ENCODE peak calls at places on chromosome 20, in six cellular contexts. K, O, Y, Q, C and N are unnamed samples.

GRCh38 chr20:23092409-23092756 is 6.3 kb upstream of the CD93 start:
- DNase-seq in K (no peak), O (peak), Y (no peak), Q (no peak), C (no peak), N (no peak)

GRCh38 chr20:25009218-25010145 is 16.9 kb upstream of the APMAP start:
- DNase-seq in K (no peak), O (no peak), Y (peak), Q (no peak), C (peak), N (no peak)

GRCh38 chr20:1423625-1424106 is 30.8 kb upstream of the FKBP1A start:
- DNase-seq in K (peak), O (peak), Y (no peak), Q (peak), C (peak), N (no peak)

GRCh38 chr20:41356951-41357350 is 9.7 kb downstream of the EMILIN3 start:
- DNase-seq in K (no peak), O (no peak), Y (no peak), Q (no peak), C (no peak), N (no peak)

GRCh38 chr20:57513199-57513598 is 11.7 kb downstream of the CTCFL start:
- DNase-seq in K (no peak), O (no peak), Y (no peak), Q (no peak), C (no peak), N (no peak)

GRCh38 chr20:23655551-23656211 is 17.9 kb upstream of the CST3 start:
- DNase-seq in K (no peak), O (no peak), Y (peak), Q (no peak), C (no peak), N (no peak)

GRCh38 chr20:57540889-57541288 is 15.9 kb upstream of the CTCFL start:
- DNase-seq in K (no peak), O (no peak), Y (no peak), Q (no peak), C (no peak), N (no peak)

GRCh38 chr20:52473171-52473570 is 281.6 kb upstream of the ZFP64 start:
- DNase-seq in K (no peak), O (no peak), Y (no peak), Q (no peak), C (no peak), N (no peak)

DNA sequence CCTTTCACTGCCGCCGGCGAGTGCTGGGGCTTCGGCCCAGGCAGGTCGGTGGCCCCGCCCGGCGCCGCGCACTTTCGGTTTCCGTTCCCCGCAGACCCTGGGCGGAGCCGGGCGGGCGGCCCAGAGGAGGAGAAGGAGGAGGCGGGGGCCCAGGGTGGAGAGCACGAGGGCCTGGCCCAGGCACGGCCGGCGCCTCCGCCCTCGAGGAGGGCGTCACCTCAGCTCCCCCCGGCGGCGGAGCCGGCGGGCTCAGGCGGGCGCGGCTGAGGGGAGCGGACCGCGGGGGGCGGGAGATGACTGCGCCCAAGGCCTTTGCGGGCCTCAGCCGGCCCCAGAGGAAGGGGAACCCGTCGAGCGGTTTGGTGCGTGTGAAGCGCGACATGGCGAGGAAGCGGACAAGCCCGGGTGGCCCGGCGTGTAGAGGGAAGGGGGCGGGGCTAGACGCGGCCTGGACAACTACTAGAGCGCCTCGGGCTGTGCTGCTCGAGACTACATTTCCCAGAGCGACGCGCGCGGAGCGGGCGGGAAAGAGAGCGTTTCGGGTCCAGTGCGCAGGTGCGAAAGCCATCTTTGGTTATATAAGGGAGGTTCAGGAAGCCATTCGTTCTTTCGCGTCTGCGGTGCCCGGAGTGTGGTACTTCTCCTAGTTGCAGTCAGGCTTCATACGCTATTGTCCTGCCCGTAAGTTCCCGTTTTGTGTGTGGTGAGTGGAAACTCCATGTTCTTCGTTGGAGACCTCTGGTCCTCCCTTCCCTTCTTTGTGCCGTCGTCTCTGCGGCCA is at the start of gene ZNFX1:
- DNase-seq in K (peak), O (peak), Y (peak), Q (peak), C (peak), N (peak)
- TF ChIP-seq CTCF in K (no peak), O (no peak), Y (no peak), Q (no peak), C (no peak), N (no peak)

DNA sequence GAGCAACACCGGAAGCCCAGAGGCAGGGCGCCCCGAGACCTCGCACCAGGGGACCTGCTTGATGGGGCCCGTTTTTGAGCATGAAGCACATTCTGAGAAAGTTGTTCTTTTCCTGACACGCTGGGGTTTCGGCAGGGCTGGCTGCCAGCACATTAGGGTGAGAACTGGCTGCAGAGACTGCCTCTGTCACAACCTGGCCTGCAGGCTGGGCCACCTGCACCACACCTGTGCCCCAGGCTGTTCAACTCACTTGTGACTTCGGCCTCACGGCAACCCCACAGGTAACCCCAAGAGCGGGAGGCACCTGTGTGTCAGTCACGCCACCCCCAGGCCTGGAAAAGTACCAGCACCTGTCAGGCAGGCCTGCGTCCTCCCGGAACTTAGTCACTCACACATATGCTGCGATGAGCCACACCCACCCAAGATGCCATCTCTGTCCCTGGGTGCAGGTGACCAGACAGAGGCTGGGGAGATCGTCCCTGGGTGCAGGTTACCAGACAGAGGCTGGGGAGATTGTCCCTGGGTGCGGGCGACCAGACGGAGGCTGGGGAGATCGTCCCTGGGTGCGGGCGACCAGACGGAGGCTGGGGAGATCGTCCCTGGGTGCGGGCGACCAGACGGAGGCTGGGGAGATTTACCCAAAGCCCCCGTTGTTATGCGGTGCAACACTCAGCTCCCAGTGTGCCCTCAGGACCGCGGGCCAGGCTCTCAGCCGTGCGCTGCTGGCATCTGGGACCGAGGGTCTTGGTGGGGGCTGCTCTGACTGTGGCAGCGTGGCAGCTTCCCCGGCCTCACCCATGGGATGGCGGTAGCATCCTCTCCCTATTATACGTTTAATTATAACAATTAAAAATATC is 82.5 kb upstream of the BHLHE23 start:
- DNase-seq in K (no peak), O (no peak), Y (no peak), Q (no peak), C (peak), N (no peak)
- TF ChIP-seq CTCF in K (no peak), O (no peak), Y (no peak), Q (no peak), C (no peak), N (no peak)

GRCh38 chr20:62179162-62179504 is 3.7 kb upstream of the MTG2 start:
- DNase-seq in K (no peak), O (no peak), Y (no peak), Q (no peak), C (no peak), N (no peak)

GRCh38 chr20:62186096-62186426 is 3.2 kb downstream of the MTG2 start:
- DNase-seq in K (no peak), O (no peak), Y (no peak), Q (no peak), C (no peak), N (no peak)

GRCh38 chr20:62183426-62184142 is 756 bp downstream of the MTG2 start:
- DNase-seq in K (no peak), O (peak), Y (no peak), Q (no peak), C (no peak), N (no peak)

GRCh38 chr20:62181808-62182207 is 1.0 kb upstream of the MTG2 start:
- DNase-seq in K (no peak), O (no peak), Y (no peak), Q (no peak), C (no peak), N (no peak)

DNA sequence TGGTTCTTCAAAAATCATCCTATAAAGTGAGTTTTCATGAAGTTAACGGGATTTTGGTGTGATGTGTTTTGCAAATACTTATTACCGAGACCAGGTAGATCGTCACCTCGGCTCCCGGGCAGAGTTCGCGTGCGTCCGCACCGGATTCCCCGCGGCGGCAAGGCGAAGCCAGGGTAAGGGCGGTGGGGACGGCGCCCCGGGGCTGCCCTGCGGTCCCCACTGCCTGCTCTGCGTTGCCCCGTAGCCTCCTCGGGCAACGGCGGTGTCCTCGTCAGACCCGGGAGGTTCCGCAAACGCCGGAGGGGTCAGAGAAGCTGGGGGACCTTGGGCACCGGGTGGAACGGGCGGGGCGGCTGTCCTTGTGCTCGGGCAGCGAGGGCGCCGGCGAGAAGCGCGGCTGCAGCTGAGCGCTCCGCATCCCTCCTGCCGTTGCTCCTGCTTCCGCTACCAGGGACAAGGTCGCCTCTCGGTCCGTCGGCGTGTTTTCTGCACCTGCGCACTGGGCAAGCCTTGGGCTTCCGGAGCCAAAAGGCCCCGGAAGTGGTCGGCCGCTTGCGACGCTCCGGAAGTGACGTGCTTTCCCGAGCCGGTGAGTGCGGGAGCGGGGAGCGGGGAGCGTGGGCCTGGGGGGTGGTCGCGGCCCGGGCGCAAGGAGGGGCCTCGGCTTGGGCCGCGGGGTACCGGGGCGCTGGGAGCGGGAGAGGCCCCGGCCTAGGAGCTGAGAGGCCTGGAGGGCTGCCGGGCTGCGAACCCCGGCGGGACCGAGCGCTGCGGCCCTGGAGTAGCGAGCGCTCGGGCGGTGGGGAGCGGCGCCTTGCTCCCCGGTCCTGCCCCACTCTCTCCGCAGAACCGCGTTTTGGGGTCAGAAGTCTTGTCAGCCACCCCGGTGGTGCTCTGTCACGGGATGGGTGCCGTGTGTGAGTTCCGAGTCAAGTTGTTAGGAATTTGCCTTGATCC is at the start of gene MTG2:
- DNase-seq in K (peak), O (peak), Y (peak), Q (peak), C (peak), N (peak)
- TF ChIP-seq CTCF in K (no peak), O (peak), Y (no peak), Q (no peak), C (no peak), N (no peak)

GRCh38 chr20:63754008-63754407 is 14.4 kb downstream of the SLC2A4RG start:
- DNase-seq in K (no peak), O (no peak), Y (no peak), Q (no peak), C (no peak), N (no peak)

GRCh38 chr20:63753381-63753780 is 13.8 kb downstream of the SLC2A4RG start:
- DNase-seq in K (no peak), O (no peak), Y (no peak), Q (no peak), C (no peak), N (no peak)

GRCh38 chr20:63751471-63752271 is 12.1 kb downstream of the SLC2A4RG start:
- DNase-seq in K (no peak), O (no peak), Y (no peak), Q (no peak), C (peak), N (no peak)

GRCh38 chr20:63750807-63751470 is 11.4 kb downstream of the SLC2A4RG start:
- DNase-seq in K (no peak), O (no peak), Y (no peak), Q (no peak), C (no peak), N (no peak)

GRCh38 chr20:63752411-63753101 is 13.0 kb downstream of the SLC2A4RG start:
- DNase-seq in K (no peak), O (no peak), Y (no peak), Q (no peak), C (no peak), N (no peak)
- TF ChIP-seq CTCF in K (no peak), O (no peak), Y (no peak), Q (no peak), C (no peak), N (no peak)

GRCh38 chr20:32516583-32516982 is 68.5 kb downstream of the NOL4L start:
- DNase-seq in K (no peak), O (no peak), Y (no peak), Q (no peak), C (no peak), N (no peak)

GRCh38 chr20:32514760-32515159 is 70.4 kb downstream of the NOL4L start:
- DNase-seq in K (no peak), O (no peak), Y (no peak), Q (no peak), C (no peak), N (no peak)

GRCh38 chr20:32516985-32517873 is 67.9 kb downstream of the NOL4L start:
- DNase-seq in K (no peak), O (peak), Y (no peak), Q (no peak), C (no peak), N (no peak)

GRCh38 chr20:32517914-32518592 is 67.1 kb downstream of the NOL4L start:
- DNase-seq in K (no peak), O (no peak), Y (no peak), Q (no peak), C (no peak), N (no peak)

DNA sequence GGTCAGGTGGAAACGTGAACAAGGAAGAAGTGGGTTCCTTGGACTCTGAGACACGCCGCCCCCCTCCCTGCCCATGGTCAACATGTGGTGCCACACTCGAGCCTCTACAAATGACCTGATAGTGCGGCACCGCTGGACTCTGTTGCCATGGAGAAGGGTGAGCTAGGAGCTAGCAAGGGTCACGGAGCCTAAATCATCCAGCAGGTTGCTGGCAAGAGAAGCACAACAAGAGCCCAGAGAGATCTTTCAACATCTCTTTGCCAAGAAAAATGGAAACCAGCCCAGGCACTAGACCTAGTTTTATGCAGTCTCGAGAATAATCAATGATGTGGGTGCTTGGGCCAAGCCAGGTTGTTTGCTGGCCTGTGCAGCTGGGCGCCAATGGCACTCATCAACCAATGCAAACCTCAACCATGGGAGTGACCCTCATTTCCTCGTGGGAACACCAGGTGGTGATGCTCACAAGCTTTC is 69.5 kb downstream of the NOL4L start:
- DNase-seq in K (no peak), O (no peak), Y (no peak), Q (no peak), C (no peak), N (no peak)
- TF ChIP-seq CTCF in K (no peak), O (no peak), Y (no peak), Q (no peak), C (no peak), N (no peak)

GRCh38 chr20:13770141-13770540 is 14.6 kb downstream of the ESF1 start:
- DNase-seq in K (no peak), O (no peak), Y (no peak), Q (no peak), C (no peak), N (no peak)

GRCh38 chr20:13775867-13776266 is 8.9 kb downstream of the ESF1 start:
- DNase-seq in K (no peak), O (no peak), Y (no peak), Q (no peak), C (no peak), N (no peak)

GRCh38 chr20:13772529-13772928 is 12.2 kb downstream of the ESF1 start:
- DNase-seq in K (no peak), O (no peak), Y (no peak), Q (no peak), C (no peak), N (no peak)

GRCh38 chr20:13777171-13777601 is 7.5 kb downstream of the ESF1 start:
- DNase-seq in K (no peak), O (no peak), Y (no peak), Q (no peak), C (no peak), N (no peak)

DNA sequence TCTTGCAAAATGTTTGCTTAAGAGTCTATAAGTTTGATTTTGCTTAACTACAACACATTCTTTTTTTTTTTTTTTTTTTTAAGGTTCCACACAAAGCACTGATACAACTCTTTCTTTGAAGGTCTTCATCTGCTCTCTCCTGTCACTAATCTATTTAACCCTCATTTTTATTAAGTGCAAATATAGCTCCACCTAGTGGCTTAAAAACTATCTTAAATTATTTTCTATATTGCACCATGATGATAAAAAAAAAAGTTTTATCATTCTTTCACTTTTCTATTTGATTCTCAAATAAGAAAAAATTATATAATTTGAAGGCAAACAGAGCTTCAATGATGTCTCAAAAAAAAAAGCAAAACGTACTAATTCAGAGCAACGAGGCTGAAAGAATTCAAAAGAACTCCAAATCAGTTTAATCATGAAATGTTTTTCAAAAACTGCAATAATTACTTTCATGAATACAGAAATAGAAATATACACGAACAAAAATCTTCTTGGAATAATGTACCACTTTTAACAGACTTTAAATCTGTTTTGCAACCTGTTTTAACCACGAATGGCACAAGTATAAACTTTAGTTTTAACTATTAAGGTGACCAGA is 12.8 kb downstream of the ESF1 start:
- DNase-seq in K (no peak), O (peak), Y (no peak), Q (no peak), C (no peak), N (no peak)
- TF ChIP-seq CTCF in K (no peak), O (peak), Y (peak), Q (peak), C (peak), N (no peak)